ENCODE peak calls at places on chromosomes 6 and 20, in four cellular contexts. S is Jurkat, Clone E6-1; Z is lower leg skin; W is adrenal gland. U is an unnamed sample.

GRCh38 chr6:132750455-132751248 is 7.1 kb downstream of the VNN2 start:
- DNase-seq in Z (no peak), S (no peak), W (no peak), U (no peak)

GRCh38 chr6:67629268-67629667 is 1005.8 kb upstream of the ADGRB3 start:
- DNase-seq in Z (no peak), W (no peak), S (no peak), U (no peak)

GRCh38 chr6:18302561-18303439 is 38.5 kb upstream of the DEK start:
- DNase-seq in W (no peak), Z (no peak), S (no peak), U (no peak)

GRCh38 chr6:1334725-1335124 is 22.8 kb downstream of the FOXQ1 start:
- DNase-seq in W (no peak), Z (no peak), S (no peak), U (no peak)

GRCh38 chr6:139380168-139380567 is 5.7 kb upstream of the CITED2 start:
- DNase-seq in W (no peak), S (no peak), Z (no peak), U (no peak)

GRCh38 chr6:26300359-26300758 is 64.6 kb upstream of the BTN3A2 start:
- DNase-seq in Z (no peak), W (no peak), S (no peak), U (no peak)

GRCh38 chr20:47543006-47543431 is 41.3 kb downstream of the NCOA3 start:
- DNase-seq in W (no peak), S (no peak), Z (no peak), U (no peak)

GRCh38 chr20:23404196-23404595 is 17.1 kb downstream of the NAPB start:
- DNase-seq in Z (no peak), W (no peak), S (no peak), U (no peak)

GRCh38 chr6:142647436-142648389 is 297.3 kb downstream of the HIVEP2 start:
- DNase-seq in W (no peak), Z (no peak), S (no peak), U (no peak)

GRCh38 chr6:3213334-3213695 is 14.1 kb downstream of the TUBB2B start:
- DNase-seq in Z (no peak), S (no peak), W (no peak), U (no peak)

GRCh38 chr20:6235510-6235909 is 112.7 kb upstream of the FERMT1 start:
- DNase-seq in S (no peak), W (no peak), Z (no peak), U (no peak)

GRCh38 chr6:104404377-104404776 is 455.3 kb downstream of the HACE1 start:
- DNase-seq in Z (no peak), W (no peak), S (no peak), U (no peak)

GRCh38 chr6:168968801-168969200 is 284.8 kb downstream of the THBS2 start:
- DNase-seq in Z (no peak), W (no peak), S (no peak), U (no peak)

GRCh38 chr6:52815167-52816092 is 11.8 kb upstream of the GSTA1 start:
- DNase-seq in S (peak), Z (peak), W (peak), U (peak)

GRCh38 chr20:63225082-63225454 is 9.1 kb upstream of the YTHDF1 start:
- DNase-seq in Z (no peak), S (no peak), W (no peak), U (no peak)

U was measured in upper lobe of left lung.